ENCODE peak calls at places on chromosome 10, in four cellular contexts. One of them, this sample, is unnamed.

GRCh38 chr10:4470231-4470840 is 355.7 kb upstream of the AKR1E2 start:
- DNase-seq in IMR-90: peak; percentile 92
- DNase-seq in upper lobe of left lung: no peak
- DNase-seq in CD8-positive, alpha-beta T cell: no peak
- DNase-seq in this sample: no peak

GRCh38 chr10:93819520-93819919 is 61.8 kb downstream of the LGI1 start:
- DNase-seq in IMR-90: no peak
- DNase-seq in upper lobe of left lung: no peak
- DNase-seq in CD8-positive, alpha-beta T cell: no peak
- DNase-seq in this sample: no peak

GRCh38 chr10:47146571-47146970 is 153.4 kb upstream of the GDF10 start:
- DNase-seq in IMR-90: no peak
- DNase-seq in upper lobe of left lung: no peak
- DNase-seq in CD8-positive, alpha-beta T cell: no peak
- DNase-seq in this sample: no peak

GRCh38 chr10:10796774-10797415 is 220.8 kb upstream of the CELF2 start:
- DNase-seq in IMR-90: peak; percentile 44
- DNase-seq in upper lobe of left lung: no peak
- DNase-seq in CD8-positive, alpha-beta T cell: no peak
- DNase-seq in this sample: no peak

GRCh38 chr10:48507494-48507893 is 97.4 kb downstream of the ARHGAP22 start:
- DNase-seq in IMR-90: no peak
- DNase-seq in upper lobe of left lung: no peak
- DNase-seq in CD8-positive, alpha-beta T cell: no peak
- DNase-seq in this sample: no peak

GRCh38 chr10:84822926-84823325 is 494.5 kb downstream of the CCSER2 start:
- DNase-seq in IMR-90: no peak
- DNase-seq in upper lobe of left lung: no peak
- DNase-seq in CD8-positive, alpha-beta T cell: no peak
- DNase-seq in this sample: no peak

GRCh38 chr10:77877461-77878344 is 48.9 kb downstream of the DLG5 start:
- DNase-seq in IMR-90: peak; percentile 82
- DNase-seq in upper lobe of left lung: peak; percentile 39
- DNase-seq in CD8-positive, alpha-beta T cell: peak; percentile 48
- DNase-seq in this sample: peak; percentile 70

GRCh38 chr10:103803941-103804340 is 51.4 kb downstream of the SH3PXD2A start:
- DNase-seq in IMR-90: no peak
- DNase-seq in upper lobe of left lung: no peak
- DNase-seq in CD8-positive, alpha-beta T cell: no peak
- DNase-seq in this sample: no peak

GRCh38 chr10:60943372-60944158 is 420 bp downstream of the RHOBTB1 start:
- DNase-seq in IMR-90: peak; percentile 40
- DNase-seq in upper lobe of left lung: peak; percentile 65
- DNase-seq in CD8-positive, alpha-beta T cell: no peak
- DNase-seq in this sample: peak; percentile 68

GRCh38 chr10:100518761-100519241 is 860 bp downstream of the SEC31B start:
- DNase-seq in IMR-90: peak; percentile 70
- DNase-seq in upper lobe of left lung: peak; percentile 71
- DNase-seq in CD8-positive, alpha-beta T cell: peak; percentile 71
- DNase-seq in this sample: peak; percentile 75

GRCh38 chr10:3542185-3542611 is 242.8 kb downstream of the KLF6 start:
- DNase-seq in IMR-90: peak; percentile 87
- DNase-seq in upper lobe of left lung: no peak
- DNase-seq in CD8-positive, alpha-beta T cell: no peak
- DNase-seq in this sample: no peak

GRCh38 chr10:124671486-124672075 is 72.6 kb downstream of the FAM53B start:
- DNase-seq in IMR-90: no peak
- DNase-seq in upper lobe of left lung: peak; percentile 68
- DNase-seq in CD8-positive, alpha-beta T cell: no peak
- DNase-seq in this sample: no peak

DNA sequence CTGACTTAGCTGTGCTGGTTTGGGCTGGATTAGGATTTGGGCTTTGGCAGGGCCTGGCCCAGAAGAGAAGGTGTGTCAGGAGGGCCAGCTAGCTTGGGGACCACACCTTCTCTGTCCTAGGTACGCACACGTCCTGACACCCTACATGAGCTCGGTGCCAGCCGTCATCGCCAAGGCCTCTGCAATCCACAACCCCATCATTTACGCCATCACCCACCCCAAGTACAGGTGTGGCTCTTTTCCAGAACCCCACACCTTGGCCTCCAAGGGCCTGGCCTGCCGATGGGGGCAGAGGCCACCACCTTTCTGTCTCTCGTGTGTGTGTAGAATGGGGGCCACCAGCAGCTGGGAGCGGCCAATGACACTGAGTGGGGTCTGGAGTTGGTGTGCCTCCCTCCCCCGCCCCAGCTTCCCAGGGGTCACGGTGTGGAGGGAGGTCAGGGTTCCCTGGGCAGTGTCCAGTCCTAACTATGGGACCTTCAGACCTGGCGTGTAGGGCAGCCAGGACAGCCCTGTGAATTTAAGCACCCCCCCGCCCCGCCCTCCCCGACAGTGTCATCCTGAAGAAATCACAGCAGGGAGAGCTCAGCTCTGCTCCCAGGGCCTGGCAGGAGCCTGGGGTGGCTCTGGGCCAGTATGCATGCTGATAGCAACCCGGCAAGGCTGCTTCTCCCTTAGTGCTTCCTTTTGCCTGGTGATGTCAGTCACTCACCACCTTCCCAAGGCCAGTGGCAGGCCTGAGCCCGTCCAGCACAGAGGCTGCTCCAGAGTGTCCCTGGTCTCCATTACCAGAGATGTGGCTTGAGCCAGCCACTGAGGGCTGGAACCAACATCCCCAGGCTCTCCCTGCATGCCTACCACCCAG is 6.9 kb upstream of the LDB3 start:
- DNase-seq in IMR-90: peak; percentile 46
- DNase-seq in upper lobe of left lung: no peak
- DNase-seq in CD8-positive, alpha-beta T cell: no peak
- DNase-seq in this sample: no peak
- TF ChIP-seq CTCF in IMR-90: no peak
- TF ChIP-seq CTCF in upper lobe of left lung: no peak
- TF ChIP-seq CTCF in CD8-positive, alpha-beta T cell: no peak
- TF ChIP-seq CTCF in this sample: no peak

GRCh38 chr10:64089648-64090047 is 568.4 kb downstream of the REEP3 start:
- DNase-seq in IMR-90: no peak
- DNase-seq in upper lobe of left lung: no peak
- DNase-seq in CD8-positive, alpha-beta T cell: no peak
- DNase-seq in this sample: no peak

GRCh38 chr10:64093946-64094560 is 572.9 kb downstream of the REEP3 start:
- DNase-seq in IMR-90: no peak
- DNase-seq in upper lobe of left lung: no peak
- DNase-seq in CD8-positive, alpha-beta T cell: no peak
- DNase-seq in this sample: no peak

GRCh38 chr10:64093304-64093703 is 572.1 kb downstream of the REEP3 start:
- DNase-seq in IMR-90: no peak
- DNase-seq in upper lobe of left lung: no peak
- DNase-seq in CD8-positive, alpha-beta T cell: no peak
- DNase-seq in this sample: no peak

GRCh38 chr10:64090865-64091264 is 569.7 kb downstream of the REEP3 start:
- DNase-seq in IMR-90: no peak
- DNase-seq in upper lobe of left lung: no peak
- DNase-seq in CD8-positive, alpha-beta T cell: no peak
- DNase-seq in this sample: no peak

DNA sequence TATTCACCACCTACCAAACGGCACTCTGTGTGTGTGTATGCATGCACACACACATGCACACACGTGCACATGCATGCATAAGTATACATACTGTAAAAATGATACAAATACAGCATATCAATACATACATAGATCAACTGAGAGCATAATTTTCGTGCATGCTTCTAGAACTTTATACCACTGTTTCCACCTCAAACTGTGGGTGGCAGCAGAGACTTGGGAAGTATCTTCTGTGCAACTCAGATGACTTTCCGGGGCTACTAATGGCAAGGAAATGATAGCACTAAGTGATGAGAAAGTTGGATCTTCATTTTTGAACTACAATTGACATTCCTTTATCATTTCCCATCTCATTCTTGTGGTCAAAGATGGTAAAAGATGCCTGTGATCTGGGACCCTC is 570.7 kb downstream of the REEP3 start:
- DNase-seq in IMR-90: no peak
- DNase-seq in upper lobe of left lung: no peak
- DNase-seq in CD8-positive, alpha-beta T cell: no peak
- DNase-seq in this sample: no peak
- TF ChIP-seq CTCF in IMR-90: peak; percentile 18
- TF ChIP-seq CTCF in upper lobe of left lung: no peak
- TF ChIP-seq CTCF in CD8-positive, alpha-beta T cell: no peak
- TF ChIP-seq CTCF in this sample: no peak

DNA sequence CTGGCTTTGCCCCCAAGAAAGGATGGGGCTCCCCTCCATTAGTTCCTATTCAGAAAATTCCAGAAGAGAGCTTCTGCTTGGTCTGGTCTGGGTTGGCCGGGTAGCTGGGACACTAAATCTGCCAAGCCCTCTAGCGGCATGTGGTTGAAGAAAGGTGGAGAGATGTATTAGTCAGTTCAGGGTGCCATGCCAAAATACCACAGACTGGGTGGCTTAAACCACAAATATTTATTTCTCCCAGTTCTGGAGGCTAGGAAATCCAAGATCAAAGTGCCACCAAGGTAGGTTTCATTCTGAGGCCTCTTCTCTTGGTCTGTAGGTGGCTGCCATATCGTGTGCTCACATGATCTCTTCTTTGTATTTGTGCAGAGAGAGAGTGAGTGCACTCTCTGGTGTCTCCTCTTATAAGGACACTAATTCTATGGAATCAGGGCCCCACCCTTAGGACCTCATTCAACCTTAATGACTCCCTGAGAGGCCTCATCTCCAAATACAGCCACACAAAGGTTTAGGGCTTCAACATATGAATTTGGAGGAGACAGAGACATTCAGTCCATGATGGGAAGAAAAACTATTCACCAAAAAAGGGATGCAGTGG is 38.7 kb upstream of the MTPAP start:
- DNase-seq in IMR-90: no peak
- DNase-seq in upper lobe of left lung: no peak
- DNase-seq in CD8-positive, alpha-beta T cell: no peak
- DNase-seq in this sample: no peak
- TF ChIP-seq CTCF in IMR-90: no peak
- TF ChIP-seq CTCF in upper lobe of left lung: no peak
- TF ChIP-seq CTCF in CD8-positive, alpha-beta T cell: no peak
- TF ChIP-seq CTCF in this sample: no peak

DNA sequence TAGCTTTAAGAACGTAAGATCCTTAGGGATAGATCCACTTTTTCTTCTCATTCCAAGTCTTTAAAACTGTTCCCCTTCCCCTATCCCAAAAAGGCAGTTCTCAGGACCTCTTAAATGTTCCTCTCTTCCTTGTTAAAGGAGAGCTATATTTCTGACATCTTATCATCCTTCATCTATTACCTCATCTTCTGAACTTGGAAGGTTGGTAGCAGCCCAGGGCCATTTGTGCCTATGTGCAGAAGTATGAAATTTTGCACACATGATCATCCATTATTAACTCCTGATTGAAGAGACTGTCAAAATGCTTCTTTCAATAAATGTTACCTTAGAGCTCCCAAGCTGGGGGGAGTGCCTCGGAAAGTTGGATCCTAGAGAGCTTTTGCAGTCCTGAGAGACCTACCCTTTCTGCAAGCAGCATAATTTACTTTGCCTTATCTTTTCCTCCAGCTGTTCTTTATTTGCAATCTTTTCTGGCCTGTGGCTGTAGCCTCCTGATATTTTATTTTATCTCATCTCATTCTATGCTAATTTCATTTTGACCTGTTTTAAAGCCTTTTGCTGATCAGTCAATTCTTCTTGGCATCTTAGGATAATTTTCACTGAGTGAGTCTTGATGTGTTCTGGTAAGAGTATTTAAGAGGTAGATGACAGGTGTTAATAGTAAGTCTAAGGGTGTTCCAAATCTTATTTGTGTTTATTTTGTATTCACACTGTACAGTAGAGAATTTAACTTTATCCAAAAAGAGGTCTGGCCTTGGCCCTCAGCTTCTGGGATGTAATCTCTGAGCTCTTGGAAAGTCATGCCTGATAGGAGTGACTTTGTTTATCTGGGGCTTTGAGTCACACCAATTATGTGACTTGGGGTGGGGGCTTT is 135.0 kb upstream of the PDLIM1 start:
- DNase-seq in IMR-90: no peak
- DNase-seq in upper lobe of left lung: no peak
- DNase-seq in CD8-positive, alpha-beta T cell: no peak
- DNase-seq in this sample: no peak
- TF ChIP-seq CTCF in IMR-90: no peak
- TF ChIP-seq CTCF in upper lobe of left lung: no peak
- TF ChIP-seq CTCF in CD8-positive, alpha-beta T cell: no peak
- TF ChIP-seq CTCF in this sample: no peak

GRCh38 chr10:50618624-50619023 is 5.1 kb downstream of the SGMS1 start:
- DNase-seq in IMR-90: no peak
- DNase-seq in upper lobe of left lung: no peak
- DNase-seq in CD8-positive, alpha-beta T cell: no peak
- DNase-seq in this sample: no peak

GRCh38 chr10:50613726-50614443 is 9.9 kb downstream of the SGMS1 start:
- DNase-seq in IMR-90: no peak
- DNase-seq in upper lobe of left lung: no peak
- DNase-seq in CD8-positive, alpha-beta T cell: no peak
- DNase-seq in this sample: no peak

GRCh38 chr10:50613150-50613549 is 10.6 kb downstream of the SGMS1 start:
- DNase-seq in IMR-90: no peak
- DNase-seq in upper lobe of left lung: no peak
- DNase-seq in CD8-positive, alpha-beta T cell: no peak
- DNase-seq in this sample: no peak

GRCh38 chr10:50615654-50616053 is 8.1 kb downstream of the SGMS1 start:
- DNase-seq in IMR-90: no peak
- DNase-seq in upper lobe of left lung: no peak
- DNase-seq in CD8-positive, alpha-beta T cell: no peak
- DNase-seq in this sample: no peak

GRCh38 chr10:50614444-50615137 is 9.2 kb downstream of the SGMS1 start:
- DNase-seq in IMR-90: no peak
- DNase-seq in upper lobe of left lung: peak; percentile 52
- DNase-seq in CD8-positive, alpha-beta T cell: no peak
- DNase-seq in this sample: peak; percentile 42
- TF ChIP-seq CTCF in IMR-90: no peak
- TF ChIP-seq CTCF in upper lobe of left lung: peak; percentile 11
- TF ChIP-seq CTCF in CD8-positive, alpha-beta T cell: peak; percentile 45
- TF ChIP-seq CTCF in this sample: peak; percentile 8

This sample was measured in endothelial cell.